ENCODE peak calls at places on chromosomes 5 and 9, in nine cellular contexts. M is T-helper 1 cell; U is fibroblast of mammary gland; B is stimulated activated CD4-positive, alpha-beta T cell treated with anti-CD3 and anti-CD28 coated beads, Interleukin-1b, Interleukin-23, amount 100 ng/mL, for 48 hours; W is activated CD8-positive, alpha-beta T cell treated with anti-CD3 and anti-CD28 coated beads, Interleukin-2, amount 10 ng/mL, durations not matched to agents 7 days and 5 days; E is lower leg skin; R is tibial nerve; L is activated CD4-positive, alpha-beta T cell treated with anti-CD3 and anti-CD28 coated beads for 36 hours; K is nephron progenitor cell. D is an unnamed sample.

GRCh38 chr9:81132318-81132717 is 557.0 kb downstream of the TLE1 start:
- DNase-seq in M (no peak), U (no peak), B (no peak), W (no peak), E (no peak), R (no peak), L (no peak), K (no peak), D (peak; percentile 74)

GRCh38 chr5:6752236-6752635 is 39.0 kb downstream of the TENT4A start:
- DNase-seq in M (no peak), U (no peak), B (no peak), W (no peak), E (peak; percentile 50), R (no peak), L (no peak), K (no peak), D (no peak)

GRCh38 chr5:61332891-61333350 is 863 bp downstream of the ZSWIM6 start:
- DNase-seq in M (peak; percentile 43), U (peak; percentile 65), B (peak; percentile 26), W (peak; percentile 33), E (peak; percentile 89), R (no peak), L (peak; percentile 54), K (no peak), D (peak; percentile 66)

GRCh38 chr5:77358566-77359205 is 133.4 kb downstream of the WDR41 start:
- DNase-seq in M (no peak), U (peak; percentile 62), B (no peak), W (no peak), E (no peak), R (no peak), L (no peak), K (no peak), D (no peak)

GRCh38 chr5:168740055-168740820 is 161.1 kb upstream of the PANK3 start:
- DNase-seq in M (no peak), U (no peak), B (no peak), W (no peak), E (peak; percentile 83), R (no peak), L (no peak), K (no peak), D (no peak)

GRCh38 chr5:170570492-170570891 is 66.7 kb downstream of the KCNIP1 start:
- DNase-seq in M (no peak), U (no peak), B (no peak), W (no peak), E (no peak), R (no peak), L (no peak), K (no peak), D (no peak)

GRCh38 chr5:96004087-96004486 is 42.4 kb upstream of the ELL2 start:
- DNase-seq in M (no peak), U (no peak), B (no peak), W (no peak), E (no peak), R (no peak), L (no peak), K (no peak), D (no peak)

GRCh38 chr5:95644351-95645042 is 2.1 kb upstream of the RFESD start:
- DNase-seq in M (peak; percentile 7), U (peak; percentile 67), B (peak; percentile 42), W (peak; percentile 73), E (no peak), R (peak; percentile 70), L (peak; percentile 69), K (peak; percentile 27), D (peak; percentile 67)

GRCh38 chr9:136251264-136252115 is 5.9 kb upstream of the QSOX2 start:
- DNase-seq in M (no peak), U (no peak), B (no peak), W (no peak), E (no peak), R (no peak), L (no peak), K (no peak), D (no peak)

GRCh38 chr9:130305381-130305780 is 39.8 kb downstream of the HMCN2 start:
- DNase-seq in M (no peak), U (no peak), B (no peak), W (no peak), E (no peak), R (no peak), L (no peak), K (no peak), D (no peak)